ENCODE peak calls at places on chromosomes 12 and 14, in six cellular contexts. Y, F, Z, A, W and P are unnamed samples. For H3K9me3, the result is how much of the 10 kb centered on the place peaks cover.

GRCh38 chr12:24979286-24979685 is 30.4 kb upstream of the BCAT1 start:
- DNase-seq in Y (no peak), F (peak), Z (no peak), A (no peak), W (peak), P (no peak)

GRCh38 chr12:96502477-96502876 is 13.1 kb downstream of the CFAP54 start:
- DNase-seq in Y (no peak), F (no peak), Z (no peak), A (no peak), W (peak), P (no peak)

GRCh38 chr14:90597961-90598360 is 201.1 kb downstream of the CALM1 start:
- DNase-seq in Y (no peak), F (no peak), Z (no peak), A (no peak), W (no peak), P (no peak)

GRCh38 chr12:109111775-109112491 is 4.5 kb upstream of the ACACB start:
- DNase-seq in Y (peak), F (peak), Z (peak), A (no peak), W (peak), P (peak)

GRCh38 chr12:53737951-53738833 is 10.9 kb upstream of the CALCOCO1 start:
- DNase-seq in Y (no peak), F (no peak), Z (peak), A (no peak), W (peak), P (peak)

GRCh38 chr14:68949236-68949965 is 29.7 kb downstream of the ACTN1 start:
- DNase-seq in Y (no peak), F (no peak), Z (no peak), A (no peak), W (no peak), P (no peak)

GRCh38 chr14:48560421-48560820 is 885.0 kb upstream of the MDGA2 start:
- DNase-seq in Y (no peak), F (no peak), Z (no peak), A (no peak), W (no peak), P (no peak)

GRCh38 chr14:102878174-102878969 is 44.1 kb upstream of the AMN start:
- DNase-seq in Y (no peak), F (no peak), Z (no peak), A (no peak), W (no peak), P (no peak)

GRCh38 chr14:38839743-38840375 is 263.2 kb downstream of the SEC23A start:
- DNase-seq in Y (peak), F (no peak), Z (no peak), A (no peak), W (no peak), P (no peak)

GRCh38 chr14:95564060-95564459 is 29.2 kb downstream of the GLRX5 start:
- DNase-seq in Y (peak), F (no peak), Z (no peak), A (no peak), W (no peak), P (no peak)

GRCh38 chr14:53002576-53002975 is 51.7 kb upstream of the FERMT2 start:
- DNase-seq in Y (no peak), F (no peak), Z (no peak), A (no peak), W (peak), P (no peak)

GRCh38 chr12:2301531-2302461 is 249.0 kb downstream of the CACNA1C start:
- DNase-seq in Y (no peak), F (peak), Z (no peak), A (peak), W (no peak), P (no peak)

GRCh38 chr12:54159140-54159539 is 29.6 kb downstream of the SMUG1 start:
- DNase-seq in Y (peak), F (no peak), Z (no peak), A (no peak), W (peak), P (no peak)

GRCh38 chr14:105836730-105837129 is 310.3 kb downstream of the TMEM121 start:
- DNase-seq in Y (no peak), F (no peak), Z (no peak), A (no peak), W (no peak), P (no peak)
- H3K9me3 ChIP-seq in Y (under half), F (under half), Z (under half), A (half or more), W (under half), P (under half)

GRCh38 chr12:34357791-34358190 is 335.5 kb downstream of the ALG10 start:
- DNase-seq in Y (no peak), F (no peak), Z (no peak), A (no peak), W (no peak), P (no peak)
- H3K9me3 ChIP-seq in Y (under half), F (under half), Z (under half), A (half or more), W (under half), P (under half)

DNA sequence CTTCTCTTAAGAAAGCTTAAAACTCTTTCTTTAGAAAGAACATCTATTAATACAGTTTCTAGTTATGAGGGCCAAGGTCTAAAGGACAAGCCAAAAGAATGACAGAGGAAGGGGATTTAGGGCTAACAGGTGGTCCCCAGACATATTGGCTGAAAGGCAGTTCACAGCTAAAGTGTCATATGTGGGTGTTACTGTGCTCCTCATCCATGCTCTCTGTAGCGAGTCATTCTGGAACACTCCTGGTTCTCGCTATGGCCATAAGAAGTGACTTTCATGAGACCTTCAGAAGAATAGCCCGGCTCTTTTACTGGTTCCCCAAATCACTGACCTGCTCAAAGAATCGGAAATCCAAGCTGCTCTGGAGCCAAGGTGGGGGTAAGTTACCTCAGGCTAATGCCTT is 55.0 kb downstream of the TBK1 start:
- DNase-seq in Y (no peak), F (no peak), Z (no peak), A (no peak), W (no peak), P (no peak)
- H3K9me3 ChIP-seq in Y (under half), F (under half), Z (under half), A (under half), W (under half), P (under half)

GRCh38 chr14:33968722-33969121 is 17.8 kb upstream of the EGLN3 start:
- DNase-seq in Y (no peak), F (no peak), Z (no peak), A (no peak), W (no peak), P (no peak)

GRCh38 chr14:33967138-33967537 is 16.3 kb upstream of the EGLN3 start:
- DNase-seq in Y (no peak), F (no peak), Z (no peak), A (no peak), W (no peak), P (no peak)

DNA sequence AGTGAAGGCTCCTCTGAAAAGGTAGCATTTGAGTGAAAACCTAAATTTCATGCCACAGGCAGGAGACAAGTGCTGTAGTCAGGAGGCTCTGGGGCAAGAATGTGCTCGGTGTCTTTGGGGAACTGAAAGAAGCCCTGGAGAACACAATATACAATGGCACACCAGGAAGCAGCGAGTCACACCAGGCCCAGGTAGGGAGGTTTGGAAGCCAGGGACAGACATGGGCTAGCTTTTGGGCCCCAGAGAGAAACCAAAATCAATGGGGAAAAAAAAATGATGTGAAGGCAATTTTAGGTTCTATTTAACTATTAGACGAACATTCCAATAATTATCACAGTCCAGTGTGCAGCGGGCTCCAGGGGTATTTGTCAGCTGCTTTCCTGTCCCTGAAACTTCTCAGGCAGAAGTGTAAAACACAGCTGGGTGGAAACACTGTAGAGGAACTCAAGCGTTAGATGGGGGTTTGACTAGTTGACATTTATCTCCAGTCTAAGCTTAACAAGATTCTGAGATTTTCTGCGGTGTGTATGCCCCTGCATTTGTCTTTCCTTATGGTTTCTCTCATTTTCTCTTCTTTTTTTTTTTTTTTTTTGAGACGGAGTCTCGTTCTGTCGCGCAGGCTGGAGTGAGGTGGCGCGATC is 21.8 kb upstream of the EGLN3 start:
- DNase-seq in Y (no peak), F (no peak), Z (no peak), A (no peak), W (no peak), P (no peak)
- H3K9me3 ChIP-seq in Y (under half), F (under half), Z (under half), A (under half), W (under half), P (under half)

DNA sequence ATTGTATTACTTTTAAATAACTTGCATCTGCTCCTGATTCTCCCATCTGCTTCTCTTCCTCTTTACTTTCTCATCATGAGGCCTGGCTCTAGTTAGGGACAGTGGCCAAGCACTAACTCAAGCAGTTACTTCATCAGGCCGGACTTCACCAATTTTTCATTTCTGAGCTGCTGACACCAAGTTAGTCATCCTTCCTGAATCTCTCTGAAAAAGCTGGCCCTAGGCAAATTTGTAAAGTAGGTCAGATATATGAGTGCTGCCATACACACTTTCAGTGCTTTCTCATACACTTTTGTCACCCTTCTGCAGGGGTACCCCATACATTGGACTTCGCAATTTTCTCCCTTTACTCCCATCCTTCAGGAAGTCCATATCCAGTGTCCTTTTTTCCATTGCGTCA is 276.9 kb upstream of the TMPO start:
- DNase-seq in Y (peak), F (no peak), Z (no peak), A (peak), W (no peak), P (no peak)
- H3K9me3 ChIP-seq in Y (under half), F (under half), Z (under half), A (under half), W (under half), P (under half)

GRCh38 chr12:94763461-94763860 is 113.1 kb upstream of the TMCC3 start:
- DNase-seq in Y (no peak), F (no peak), Z (no peak), A (no peak), W (no peak), P (no peak)

GRCh38 chr12:94762943-94763342 is 112.6 kb upstream of the TMCC3 start:
- DNase-seq in Y (no peak), F (no peak), Z (no peak), A (no peak), W (no peak), P (no peak)

GRCh38 chr12:94761559-94761958 is 111.2 kb upstream of the TMCC3 start:
- DNase-seq in Y (peak), F (no peak), Z (no peak), A (peak), W (no peak), P (no peak)

GRCh38 chr12:94760786-94761185 is 110.4 kb upstream of the TMCC3 start:
- DNase-seq in Y (peak), F (no peak), Z (no peak), A (no peak), W (no peak), P (no peak)

DNA sequence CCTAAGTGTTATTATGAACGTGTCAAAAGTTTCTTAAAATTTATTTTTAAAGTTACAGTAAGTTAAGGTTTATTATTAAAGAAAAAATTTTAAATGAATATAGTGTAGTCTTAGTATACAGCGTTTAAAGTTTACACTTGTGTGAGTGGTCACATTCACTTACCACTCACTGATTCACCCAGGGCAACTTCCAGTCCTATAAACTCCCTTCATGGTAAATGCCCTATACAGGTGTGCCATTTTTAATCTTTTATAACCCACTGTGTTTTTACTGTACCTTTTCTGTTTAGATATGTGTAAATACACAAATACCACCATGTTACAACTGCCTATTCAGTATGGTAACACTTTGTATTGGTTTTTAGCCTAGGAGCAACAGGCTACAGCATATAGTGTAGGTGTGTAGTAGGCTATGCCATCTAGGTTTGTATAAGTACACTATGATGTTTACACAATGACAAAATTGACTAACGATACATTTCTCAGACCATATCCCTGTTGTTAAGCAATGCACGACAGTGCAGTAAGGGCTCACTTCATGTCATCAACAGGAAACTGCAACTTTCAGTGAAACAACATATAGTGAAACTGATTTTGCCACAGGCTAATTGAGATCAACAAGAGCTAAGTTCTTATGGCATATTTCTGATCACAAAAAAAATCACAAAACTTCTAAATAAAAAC is 112.0 kb upstream of the TMCC3 start:
- DNase-seq in Y (no peak), F (no peak), Z (no peak), A (no peak), W (no peak), P (no peak)
- H3K9me3 ChIP-seq in Y (under half), F (under half), Z (under half), A (under half), W (under half), P (under half)

GRCh38 chr12:7884687-7885086 is 12.0 kb upstream of the SLC2A14 start:
- DNase-seq in Y (no peak), F (no peak), Z (no peak), A (no peak), W (no peak), P (no peak)
- H3K9me3 ChIP-seq in Y (under half), F (under half), Z (under half), A (under half), W (under half), P (under half)

GRCh38 chr12:77531912-77532311 is 298.8 kb upstream of the NAV3 start:
- DNase-seq in Y (no peak), F (no peak), Z (no peak), A (no peak), W (no peak), P (no peak)

GRCh38 chr12:77537648-77538047 is 293.0 kb upstream of the NAV3 start:
- DNase-seq in Y (peak), F (no peak), Z (no peak), A (no peak), W (no peak), P (no peak)

GRCh38 chr12:77540097-77540496 is 290.6 kb upstream of the NAV3 start:
- DNase-seq in Y (no peak), F (no peak), Z (no peak), A (no peak), W (no peak), P (no peak)

GRCh38 chr12:77535734-77536133 is 295.0 kb upstream of the NAV3 start:
- DNase-seq in Y (no peak), F (no peak), Z (no peak), A (no peak), W (no peak), P (no peak)
- H3K9me3 ChIP-seq in Y (under half), F (under half), Z (under half), A (under half), W (under half), P (under half)

GRCh38 chr14:93046696-93047050 is 69.1 kb downstream of the ITPK1 start:
- DNase-seq in Y (no peak), F (no peak), Z (no peak), A (no peak), W (peak), P (no peak)
- H3K9me3 ChIP-seq in Y (under half), F (under half), Z (under half), A (under half), W (under half), P (under half)